ENCODE peak calls at places on chromosome 20, in four cellular contexts. Q is A549, O is endothelial cell of umbilical vein, L is HepG2. R is an unnamed sample.

GRCh38 chr20:58538752-58539151 is 23.6 kb upstream of the APCDD1L start:
- DNase-seq in Q (no peak), O (no peak), L (no peak), R (peak)

GRCh38 chr20:44592366-44592765 is 10.0 kb downstream of the PKIG start:
- DNase-seq in Q (no peak), O (no peak), L (no peak), R (no peak)

GRCh38 chr20:34065260-34065659 is 46.8 kb downstream of the EIF2S2 start:
- DNase-seq in Q (peak), O (peak), L (no peak), R (no peak)

GRCh38 chr20:44776977-44777376 is 31.3 kb downstream of the KCNK15 start:
- DNase-seq in Q (peak), O (peak), L (peak), R (peak)

GRCh38 chr20:17446171-17446570 is 85.0 kb downstream of the BFSP1 start:
- DNase-seq in Q (no peak), O (no peak), L (no peak), R (no peak)

GRCh38 chr20:23144856-23145255 is 58.7 kb upstream of the CD93 start:
- DNase-seq in Q (no peak), O (no peak), L (no peak), R (no peak)

GRCh38 chr20:16100111-16100510 is 473.1 kb downstream of the KIF16B start:
- DNase-seq in Q (no peak), O (no peak), L (no peak), R (no peak)

GRCh38 chr20:10674684-10675455 is 1.1 kb upstream of the JAG1 start:
- DNase-seq in Q (peak), O (peak), L (peak), R (peak)

GRCh38 chr20:12217382-12217781 is 299.7 kb downstream of the BTBD3 start:
- DNase-seq in Q (no peak), O (no peak), L (no peak), R (no peak)

GRCh38 chr20:52859156-52859887 is 112.8 kb upstream of the TSHZ2 start:
- DNase-seq in Q (no peak), O (peak), L (no peak), R (no peak)

GRCh38 chr20:41738584-41739193 is 120.5 kb upstream of the CHD6 start:
- DNase-seq in Q (peak), O (peak), L (peak), R (peak)

GRCh38 chr20:20085812-20086211 is 33.5 kb downstream of the CFAP61 start:
- DNase-seq in Q (no peak), O (no peak), L (no peak), R (no peak)

GRCh38 chr20:34475979-34476736 is 40.1 kb upstream of the DYNLRB1 start:
- DNase-seq in Q (peak), O (peak), L (peak), R (no peak)

GRCh38 chr20:3751664-3752385 is 15.7 kb downstream of the ADISSP start:
- DNase-seq in Q (peak), O (no peak), L (no peak), R (no peak)

GRCh38 chr20:13259921-13260320 is 38.8 kb downstream of the ISM1 start:
- DNase-seq in Q (no peak), O (no peak), L (no peak), R (no peak)

GRCh38 chr20:46671866-46672542 is 17.2 kb downstream of the TP53RK start:
- DNase-seq in Q (no peak), O (no peak), L (no peak), R (no peak)

GRCh38 chr20:44910690-44911262 is 916 bp downstream of the PABPC1L start:
- DNase-seq in Q (peak), O (no peak), L (peak), R (peak)

GRCh38 chr20:43977962-43978361 is 63.3 kb downstream of the TOX2 start:
- DNase-seq in Q (no peak), O (no peak), L (no peak), R (no peak)

GRCh38 chr20:37096415-37097039 is 730 bp upstream of the RBL1 start:
- DNase-seq in Q (no peak), O (no peak), L (no peak), R (peak)

GRCh38 chr20:57587989-57588377 is 27.1 kb downstream of the PCK1 start:
- DNase-seq in Q (no peak), O (no peak), L (no peak), R (no peak)

GRCh38 chr20:826695-827323 is 6.7 kb upstream of the FAM110A start:
- DNase-seq in Q (no peak), O (no peak), L (no peak), R (no peak)
- TF ChIP-seq MAX in Q (no peak), O (no peak), L (no peak), R (no peak)

GRCh38 chr20:38628580-38629470 is 27.2 kb downstream of the ARHGAP40 start:
- DNase-seq in Q (no peak), O (no peak), L (no peak), R (no peak)
- TF ChIP-seq MYC in Q (no peak), O (no peak), L (no peak), R (no peak)

GRCh38 chr20:32289661-32290431 is 12.4 kb downstream of the KIF3B start:
- DNase-seq in Q (peak), O (no peak), L (peak), R (no peak)
- TF ChIP-seq MAX in Q (no peak), O (no peak), L (peak), R (no peak)

DNA sequence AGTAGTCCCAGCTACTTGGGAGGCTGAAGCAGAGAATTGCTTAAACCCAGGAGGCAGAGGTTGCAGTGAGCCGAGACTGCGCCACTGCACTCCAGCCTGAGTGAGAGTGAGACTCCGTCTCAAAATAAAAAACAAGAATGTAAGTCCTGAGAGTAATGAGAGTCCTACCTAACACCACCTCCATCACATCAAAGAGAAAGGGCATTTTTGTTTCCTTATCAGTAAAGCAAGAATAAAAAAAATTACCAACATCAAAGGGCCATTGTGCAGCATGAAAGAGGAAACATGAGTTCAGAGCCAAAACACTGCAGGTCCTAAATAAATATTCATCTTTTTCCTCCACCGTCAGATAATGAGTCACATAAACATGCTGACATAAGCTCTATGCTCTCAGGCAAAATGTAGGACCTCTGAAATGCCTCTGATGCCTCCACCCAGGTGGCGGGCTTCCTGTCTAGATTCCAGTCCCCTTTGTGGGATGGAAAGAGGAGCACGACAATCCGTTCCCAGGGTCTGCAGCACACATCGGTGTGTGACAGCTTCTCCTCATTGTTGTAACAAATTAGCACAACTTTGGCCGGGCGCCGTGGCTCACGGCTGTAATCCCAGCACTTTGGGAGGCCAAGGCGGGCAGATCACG is 7.2 kb downstream of the ATP9A start:
- DNase-seq in Q (peak), O (peak), L (peak), R (no peak)
- TF ChIP-seq MYC in Q (no peak), O (no peak), L (no peak), R (no peak)

GRCh38 chr20:25024171-25024570 is 31.6 kb upstream of the APMAP start:
- DNase-seq in Q (no peak), O (no peak), L (no peak), R (no peak)

GRCh38 chr20:25022680-25023079 is 30.1 kb upstream of the APMAP start:
- DNase-seq in Q (no peak), O (no peak), L (no peak), R (no peak)

GRCh38 chr20:25025091-25025861 is 32.7 kb downstream of the ACSS1 start:
- DNase-seq in Q (no peak), O (no peak), L (no peak), R (no peak)

GRCh38 chr20:25023316-25023715 is 30.8 kb upstream of the APMAP start:
- DNase-seq in Q (no peak), O (no peak), L (no peak), R (no peak)

DNA sequence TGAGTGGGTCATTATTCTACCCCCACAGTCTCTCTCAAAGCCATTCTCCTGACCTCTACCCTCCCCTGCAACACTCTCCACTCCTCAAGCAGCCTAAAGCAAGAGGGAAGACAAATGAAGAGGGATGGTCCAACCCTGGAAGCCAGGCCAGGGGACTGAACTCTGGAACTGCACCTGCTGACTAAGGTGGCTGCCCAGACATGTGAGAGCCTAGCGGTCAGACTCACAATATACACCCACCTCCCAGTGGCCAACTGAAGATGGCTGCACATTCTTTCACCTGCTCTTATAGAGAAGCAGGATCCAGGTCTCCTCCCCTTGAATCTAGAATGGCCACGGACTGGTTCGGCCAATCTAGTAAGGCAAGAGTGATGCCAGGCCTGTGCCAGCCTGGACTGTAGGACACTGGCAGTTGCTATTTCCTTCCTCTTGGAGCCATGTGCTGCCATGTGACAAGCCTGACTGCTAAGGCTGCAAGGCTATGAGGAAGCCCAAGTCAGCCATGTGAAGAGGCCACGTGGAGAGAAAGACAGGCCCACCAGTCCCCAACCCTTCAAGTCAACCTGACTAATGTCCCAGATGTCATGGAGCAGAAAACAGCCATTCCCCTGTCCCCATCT is 31.8 kb downstream of the ACSS1 start:
- DNase-seq in Q (no peak), O (no peak), L (no peak), R (no peak)
- TF ChIP-seq MAX in Q (no peak), O (no peak), L (no peak), R (peak)

DNA sequence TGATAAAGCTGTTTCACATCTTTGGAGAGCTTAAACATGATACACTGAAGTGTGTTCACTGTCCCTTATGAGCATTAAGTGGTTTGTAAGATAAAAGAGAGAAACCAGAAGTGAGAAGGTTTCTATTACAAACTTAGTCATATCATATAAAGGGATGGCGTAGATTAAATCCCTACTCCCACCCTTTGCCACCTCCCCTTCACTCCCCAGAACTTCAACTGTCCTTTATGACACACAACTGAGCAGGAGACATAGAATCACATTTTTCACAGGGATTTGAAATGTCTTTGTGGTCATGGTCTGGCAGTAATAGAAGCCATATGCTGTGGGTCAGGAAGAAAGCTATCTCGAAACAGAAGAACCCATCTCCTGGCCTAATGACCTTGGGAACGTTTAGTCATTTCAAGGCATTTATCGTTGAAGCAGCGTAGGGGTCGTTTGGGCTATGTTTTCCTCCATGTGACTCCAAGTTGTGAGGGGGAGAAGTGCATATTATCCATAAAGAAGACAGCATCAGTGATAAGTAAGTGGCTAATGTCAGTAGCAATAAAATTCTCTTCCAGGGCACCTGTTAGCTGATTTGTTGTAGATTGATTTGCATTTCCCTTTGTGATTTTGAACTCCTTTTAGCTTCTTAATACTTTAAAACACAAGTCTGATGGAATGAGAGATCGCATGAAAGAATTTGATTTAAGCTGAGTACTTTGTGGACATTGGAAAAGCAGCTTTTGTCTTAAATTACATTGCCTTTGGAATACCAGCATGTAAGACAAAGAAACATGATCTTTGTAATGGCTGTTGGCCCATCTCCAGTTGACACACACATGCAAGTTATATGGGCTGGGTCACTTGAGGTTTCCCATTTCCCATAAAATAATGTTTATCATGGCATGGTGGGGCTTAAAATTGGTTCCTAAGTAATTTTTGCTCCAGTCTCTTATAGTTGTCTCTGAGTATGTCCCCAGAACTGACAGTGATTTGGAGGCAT is 501.5 kb upstream of the FLRT3 start:
- DNase-seq in Q (no peak), O (peak), L (no peak), R (no peak)
- TF ChIP-seq MYC in Q (no peak), O (no peak), L (no peak), R (no peak)